ENCODE peak calls at places on chromosomes 16 and 17, in ten cellular contexts. One of them, this sample, is unnamed.

GRCh38 chr17:74408262-74408661 is 23.6 kb upstream of the GPRC5C start:
- DNase-seq in K562: peak
- DNase-seq in tibial nerve: no peak
- DNase-seq in fibroblast of mammary gland: peak
- DNase-seq in adrenal gland: peak
- DNase-seq in mammary epithelial cell: peak
- DNase-seq in heart right ventricle: no peak
- DNase-seq in astrocyte of the spinal cord: no peak
- DNase-seq in foreskin keratinocyte: no peak
- DNase-seq in progenitor cell of endocrine pancreas: no peak
- DNase-seq in this sample: no peak

GRCh38 chr17:5832886-5833285 is 237.3 kb upstream of the WSCD1 start:
- DNase-seq in K562: no peak
- DNase-seq in tibial nerve: no peak
- DNase-seq in foreskin keratinocyte: peak
- DNase-seq in mammary epithelial cell: peak
- DNase-seq in astrocyte of the spinal cord: peak
- DNase-seq in heart right ventricle: no peak
- DNase-seq in adrenal gland: no peak
- DNase-seq in fibroblast of mammary gland: no peak
- DNase-seq in progenitor cell of endocrine pancreas: no peak
- DNase-seq in this sample: no peak

GRCh38 chr16:709651-710499 is 4.3 kb upstream of the FBXL16 start:
- DNase-seq in foreskin keratinocyte: no peak
- DNase-seq in K562: peak
- DNase-seq in tibial nerve: no peak
- DNase-seq in progenitor cell of endocrine pancreas: no peak
- DNase-seq in heart right ventricle: peak
- DNase-seq in mammary epithelial cell: no peak
- DNase-seq in astrocyte of the spinal cord: peak
- DNase-seq in adrenal gland: peak
- DNase-seq in fibroblast of mammary gland: peak
- DNase-seq in this sample: no peak

GRCh38 chr17:40866838-40867237 is at the start of gene KRT12:
- DNase-seq in fibroblast of mammary gland: no peak
- DNase-seq in K562: no peak
- DNase-seq in progenitor cell of endocrine pancreas: no peak
- DNase-seq in astrocyte of the spinal cord: no peak
- DNase-seq in heart right ventricle: no peak
- DNase-seq in adrenal gland: no peak
- DNase-seq in tibial nerve: no peak
- DNase-seq in mammary epithelial cell: no peak
- DNase-seq in foreskin keratinocyte: no peak
- DNase-seq in this sample: no peak

GRCh38 chr17:30524847-30525246 is 47.6 kb downstream of the GOSR1 start:
- DNase-seq in mammary epithelial cell: no peak
- DNase-seq in foreskin keratinocyte: no peak
- DNase-seq in K562: no peak
- DNase-seq in tibial nerve: no peak
- DNase-seq in heart right ventricle: peak
- DNase-seq in astrocyte of the spinal cord: peak
- DNase-seq in progenitor cell of endocrine pancreas: no peak
- DNase-seq in fibroblast of mammary gland: no peak
- DNase-seq in adrenal gland: no peak
- DNase-seq in this sample: no peak

GRCh38 chr17:1031711-1032110 is 34.8 kb downstream of the TIMM22 start:
- DNase-seq in mammary epithelial cell: no peak
- DNase-seq in K562: peak
- DNase-seq in heart right ventricle: peak
- DNase-seq in tibial nerve: no peak
- DNase-seq in astrocyte of the spinal cord: peak
- DNase-seq in progenitor cell of endocrine pancreas: no peak
- DNase-seq in fibroblast of mammary gland: peak
- DNase-seq in foreskin keratinocyte: no peak
- DNase-seq in adrenal gland: peak
- DNase-seq in this sample: peak

GRCh38 chr16:89015271-89015859 is 38.4 kb upstream of the CBFA2T3 start:
- DNase-seq in astrocyte of the spinal cord: no peak
- DNase-seq in foreskin keratinocyte: no peak
- DNase-seq in tibial nerve: no peak
- DNase-seq in mammary epithelial cell: no peak
- DNase-seq in fibroblast of mammary gland: no peak
- DNase-seq in adrenal gland: no peak
- DNase-seq in progenitor cell of endocrine pancreas: no peak
- DNase-seq in heart right ventricle: no peak
- DNase-seq in K562: no peak
- DNase-seq in this sample: no peak

GRCh38 chr16:19809121-19809635 is 75.5 kb downstream of the GPRC5B start:
- DNase-seq in mammary epithelial cell: peak
- DNase-seq in fibroblast of mammary gland: peak
- DNase-seq in adrenal gland: no peak
- DNase-seq in progenitor cell of endocrine pancreas: no peak
- DNase-seq in heart right ventricle: no peak
- DNase-seq in K562: no peak
- DNase-seq in foreskin keratinocyte: peak
- DNase-seq in astrocyte of the spinal cord: peak
- DNase-seq in tibial nerve: no peak
- DNase-seq in this sample: no peak

GRCh38 chr17:5595831-5596230 is 11.5 kb upstream of the NLRP1 start:
- DNase-seq in heart right ventricle: no peak
- DNase-seq in K562: no peak
- DNase-seq in foreskin keratinocyte: no peak
- DNase-seq in mammary epithelial cell: no peak
- DNase-seq in fibroblast of mammary gland: no peak
- DNase-seq in progenitor cell of endocrine pancreas: no peak
- DNase-seq in astrocyte of the spinal cord: no peak
- DNase-seq in tibial nerve: no peak
- DNase-seq in adrenal gland: no peak
- DNase-seq in this sample: no peak

GRCh38 chr17:27473748-27474609 is 17.7 kb downstream of the KSR1 start:
- DNase-seq in fibroblast of mammary gland: no peak
- DNase-seq in adrenal gland: peak
- DNase-seq in astrocyte of the spinal cord: no peak
- DNase-seq in K562: peak
- DNase-seq in tibial nerve: no peak
- DNase-seq in heart right ventricle: peak
- DNase-seq in progenitor cell of endocrine pancreas: no peak
- DNase-seq in mammary epithelial cell: no peak
- DNase-seq in foreskin keratinocyte: no peak
- DNase-seq in this sample: no peak

GRCh38 chr17:82897514-82898249 is 57.9 kb upstream of the ZNF750 start:
- DNase-seq in adrenal gland: no peak
- DNase-seq in fibroblast of mammary gland: no peak
- DNase-seq in progenitor cell of endocrine pancreas: no peak
- DNase-seq in mammary epithelial cell: no peak
- DNase-seq in foreskin keratinocyte: no peak
- DNase-seq in K562: no peak
- DNase-seq in tibial nerve: no peak
- DNase-seq in heart right ventricle: no peak
- DNase-seq in astrocyte of the spinal cord: no peak
- DNase-seq in this sample: no peak
- TF ChIP-seq CTCF in adrenal gland: no peak
- TF ChIP-seq CTCF in fibroblast of mammary gland: no peak
- TF ChIP-seq CTCF in progenitor cell of endocrine pancreas: no peak
- TF ChIP-seq CTCF in mammary epithelial cell: no peak
- TF ChIP-seq CTCF in foreskin keratinocyte: no peak
- TF ChIP-seq CTCF in K562: no peak
- TF ChIP-seq CTCF in tibial nerve: no peak
- TF ChIP-seq CTCF in heart right ventricle: no peak
- TF ChIP-seq CTCF in astrocyte of the spinal cord: no peak
- TF ChIP-seq CTCF in this sample: no peak

GRCh38 chr17:7634384-7634783 is 4.4 kb downstream of the SHBG start:
- DNase-seq in astrocyte of the spinal cord: peak
- DNase-seq in adrenal gland: peak
- DNase-seq in mammary epithelial cell: no peak
- DNase-seq in heart right ventricle: peak
- DNase-seq in foreskin keratinocyte: no peak
- DNase-seq in tibial nerve: no peak
- DNase-seq in K562: peak
- DNase-seq in progenitor cell of endocrine pancreas: peak
- DNase-seq in fibroblast of mammary gland: peak
- DNase-seq in this sample: peak
- TF ChIP-seq CTCF in astrocyte of the spinal cord: peak
- TF ChIP-seq CTCF in adrenal gland: peak
- TF ChIP-seq CTCF in mammary epithelial cell: peak
- TF ChIP-seq CTCF in heart right ventricle: peak
- TF ChIP-seq CTCF in foreskin keratinocyte: peak
- TF ChIP-seq CTCF in tibial nerve: peak
- TF ChIP-seq CTCF in K562: peak
- TF ChIP-seq CTCF in progenitor cell of endocrine pancreas: peak
- TF ChIP-seq CTCF in fibroblast of mammary gland: peak
- TF ChIP-seq CTCF in this sample: no peak

DNA sequence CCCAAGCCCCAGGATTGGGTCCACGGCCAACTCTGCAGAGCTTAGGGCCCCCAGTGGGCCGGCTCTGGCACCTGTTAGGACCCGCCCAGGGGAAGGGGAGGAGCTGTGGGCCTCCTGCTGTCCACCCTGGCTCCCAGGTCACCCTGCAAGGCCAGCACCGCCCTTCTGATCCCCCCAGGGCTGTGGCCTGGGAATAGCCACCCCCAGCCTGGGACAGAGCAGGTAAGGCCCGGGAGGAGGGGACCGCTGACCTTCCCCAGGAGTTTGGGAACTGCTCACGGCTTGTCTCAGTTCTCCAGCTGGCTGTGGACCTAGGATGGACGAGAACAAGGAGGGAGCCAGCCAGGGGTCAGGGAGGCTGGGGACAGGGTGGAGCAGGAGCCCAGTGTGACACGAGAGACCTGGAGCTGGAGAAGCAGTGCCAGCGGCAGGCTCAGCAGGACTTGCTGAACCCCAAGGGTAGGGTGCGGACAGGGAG is 39.4 kb upstream of the SLC38A10 start:
- DNase-seq in fibroblast of mammary gland: no peak
- DNase-seq in K562: no peak
- DNase-seq in mammary epithelial cell: no peak
- DNase-seq in foreskin keratinocyte: no peak
- DNase-seq in progenitor cell of endocrine pancreas: no peak
- DNase-seq in tibial nerve: no peak
- DNase-seq in astrocyte of the spinal cord: no peak
- DNase-seq in adrenal gland: no peak
- DNase-seq in heart right ventricle: no peak
- DNase-seq in this sample: no peak
- TF ChIP-seq CTCF in fibroblast of mammary gland: no peak
- TF ChIP-seq CTCF in K562: no peak
- TF ChIP-seq CTCF in mammary epithelial cell: no peak
- TF ChIP-seq CTCF in foreskin keratinocyte: no peak
- TF ChIP-seq CTCF in progenitor cell of endocrine pancreas: no peak
- TF ChIP-seq CTCF in tibial nerve: no peak
- TF ChIP-seq CTCF in astrocyte of the spinal cord: no peak
- TF ChIP-seq CTCF in adrenal gland: no peak
- TF ChIP-seq CTCF in heart right ventricle: no peak
- TF ChIP-seq CTCF in this sample: no peak

DNA sequence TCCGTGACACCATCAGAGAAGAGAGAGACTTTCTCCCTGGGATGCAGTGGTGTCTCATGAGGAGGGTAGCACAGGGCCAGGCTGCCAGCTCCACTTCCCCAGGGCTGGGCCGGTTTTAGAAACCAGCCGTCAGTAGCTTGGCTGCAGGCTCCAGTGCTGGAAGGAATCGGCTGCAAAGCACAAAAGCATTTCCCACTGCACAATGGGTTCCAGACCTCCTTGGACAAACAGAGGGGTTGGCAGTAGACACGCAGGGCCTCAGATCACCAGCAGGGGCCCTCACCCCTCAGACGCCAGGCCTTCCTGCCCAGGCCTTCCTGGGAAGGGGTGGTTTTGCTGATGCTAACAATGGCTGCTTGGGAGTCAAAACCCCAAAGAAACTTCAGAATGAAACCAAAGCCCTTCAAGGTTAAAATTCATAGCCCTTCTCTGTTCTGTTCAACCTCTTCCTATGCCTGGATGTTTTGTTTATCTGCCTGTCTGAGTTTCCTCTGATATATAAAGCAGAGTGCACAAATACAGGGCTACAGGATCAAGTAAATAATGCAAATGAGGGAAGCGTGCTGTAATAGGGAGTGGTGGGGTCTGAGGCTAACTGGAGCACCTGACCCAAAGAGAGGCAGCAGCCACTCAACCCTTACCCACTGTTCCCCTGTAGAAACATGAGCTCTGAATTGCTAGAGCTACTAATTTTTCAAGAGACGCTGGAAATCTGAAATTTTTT is 26.2 kb downstream of the TEKT5 start:
- DNase-seq in tibial nerve: no peak
- DNase-seq in adrenal gland: peak
- DNase-seq in mammary epithelial cell: no peak
- DNase-seq in progenitor cell of endocrine pancreas: no peak
- DNase-seq in astrocyte of the spinal cord: peak
- DNase-seq in fibroblast of mammary gland: peak
- DNase-seq in K562: no peak
- DNase-seq in heart right ventricle: no peak
- DNase-seq in foreskin keratinocyte: no peak
- DNase-seq in this sample: peak
- TF ChIP-seq CTCF in tibial nerve: no peak
- TF ChIP-seq CTCF in adrenal gland: no peak
- TF ChIP-seq CTCF in mammary epithelial cell: peak
- TF ChIP-seq CTCF in progenitor cell of endocrine pancreas: peak
- TF ChIP-seq CTCF in astrocyte of the spinal cord: peak
- TF ChIP-seq CTCF in fibroblast of mammary gland: peak
- TF ChIP-seq CTCF in K562: peak
- TF ChIP-seq CTCF in heart right ventricle: peak
- TF ChIP-seq CTCF in foreskin keratinocyte: peak
- TF ChIP-seq CTCF in this sample: no peak

DNA sequence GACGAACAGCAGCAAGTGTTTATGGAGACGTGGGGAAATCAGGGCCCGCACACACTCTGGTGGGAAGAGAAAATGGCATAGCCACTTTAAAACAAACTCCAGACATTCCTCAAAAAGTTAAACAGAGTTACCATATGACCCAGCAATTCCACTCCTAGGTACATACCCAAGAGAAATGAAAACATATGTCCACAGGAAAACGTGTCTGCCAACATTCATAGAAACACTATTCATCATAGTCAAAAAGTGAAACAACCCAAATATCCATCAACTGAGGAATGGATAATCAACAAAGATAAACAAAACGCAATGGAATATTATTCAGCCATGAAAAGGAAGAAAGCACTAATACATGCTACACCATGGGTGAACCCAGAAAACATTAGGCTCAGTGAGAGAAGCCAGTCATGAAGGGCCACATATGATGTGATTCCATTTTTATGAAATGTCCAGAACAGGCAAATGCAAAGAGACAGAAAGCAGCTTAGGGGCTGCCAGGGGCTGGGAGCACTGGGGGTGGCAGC is 32.8 kb downstream of the ADCY9 start:
- DNase-seq in fibroblast of mammary gland: no peak
- DNase-seq in foreskin keratinocyte: no peak
- DNase-seq in K562: no peak
- DNase-seq in progenitor cell of endocrine pancreas: no peak
- DNase-seq in mammary epithelial cell: no peak
- DNase-seq in adrenal gland: no peak
- DNase-seq in tibial nerve: no peak
- DNase-seq in astrocyte of the spinal cord: no peak
- DNase-seq in heart right ventricle: no peak
- DNase-seq in this sample: no peak
- TF ChIP-seq CTCF in fibroblast of mammary gland: no peak
- TF ChIP-seq CTCF in foreskin keratinocyte: no peak
- TF ChIP-seq CTCF in K562: no peak
- TF ChIP-seq CTCF in progenitor cell of endocrine pancreas: no peak
- TF ChIP-seq CTCF in mammary epithelial cell: no peak
- TF ChIP-seq CTCF in adrenal gland: no peak
- TF ChIP-seq CTCF in tibial nerve: no peak
- TF ChIP-seq CTCF in astrocyte of the spinal cord: no peak
- TF ChIP-seq CTCF in heart right ventricle: no peak
- TF ChIP-seq CTCF in this sample: no peak

GRCh38 chr17:43611230-43611969 is 50.3 kb downstream of the MEOX1 start:
- DNase-seq in tibial nerve: no peak
- DNase-seq in foreskin keratinocyte: no peak
- DNase-seq in heart right ventricle: no peak
- DNase-seq in progenitor cell of endocrine pancreas: no peak
- DNase-seq in fibroblast of mammary gland: no peak
- DNase-seq in K562: peak
- DNase-seq in astrocyte of the spinal cord: no peak
- DNase-seq in adrenal gland: no peak
- DNase-seq in mammary epithelial cell: no peak
- DNase-seq in this sample: no peak
- TF ChIP-seq CTCF in tibial nerve: no peak
- TF ChIP-seq CTCF in foreskin keratinocyte: no peak
- TF ChIP-seq CTCF in heart right ventricle: no peak
- TF ChIP-seq CTCF in progenitor cell of endocrine pancreas: no peak
- TF ChIP-seq CTCF in fibroblast of mammary gland: no peak
- TF ChIP-seq CTCF in K562: no peak
- TF ChIP-seq CTCF in astrocyte of the spinal cord: no peak
- TF ChIP-seq CTCF in adrenal gland: no peak
- TF ChIP-seq CTCF in mammary epithelial cell: no peak
- TF ChIP-seq CTCF in this sample: no peak